ENCODE peak calls at places on chromosome 4, in four cellular contexts. B is neuronal stem cell, D is AG10803, S is DMS 273 treated with DMSO at 0.1 percent for 48 hours. M is an unnamed sample.

GRCh38 chr4:163332526-163333405 is at the start of gene NPY1R:
- DNase-seq in B (peak), S (peak), D (peak), M (peak)

GRCh38 chr4:129342820-129343219 is 246.9 kb downstream of the C4orf33 start:
- DNase-seq in S (no peak), B (no peak), D (peak), M (no peak)

GRCh38 chr4:123393696-123394095 is 2.9 kb upstream of the SPRY1 start:
- DNase-seq in S (no peak), D (no peak), B (no peak), M (no peak)

GRCh38 chr4:48804584-48805301 is 24.7 kb upstream of the FRYL start:
- DNase-seq in S (no peak), D (no peak), B (no peak), M (no peak)

GRCh38 chr4:141636771-141637460 is 533 bp downstream of the IL15 start:
- DNase-seq in B (peak), S (no peak), D (peak), M (no peak)

GRCh38 chr4:173151496-173151895 is 17.1 kb upstream of the GALNT7 start:
- DNase-seq in B (no peak), D (no peak), S (no peak), M (no peak)

GRCh38 chr4:141922224-141922623 is 285.8 kb downstream of the IL15 start:
- DNase-seq in B (no peak), S (no peak), D (peak), M (no peak)

GRCh38 chr4:22524895-22525294 is 9.0 kb upstream of the ADGRA3 start:
- DNase-seq in D (no peak), B (no peak), S (no peak), M (no peak)

GRCh38 chr4:1870578-1871443 is at the start of gene NSD2:
- DNase-seq in S (peak), B (peak), D (peak), M (peak)

GRCh38 chr4:54942735-54943134 is 182.7 kb downstream of the KDR start:
- DNase-seq in B (no peak), D (peak), S (no peak), M (no peak)

GRCh38 chr4:53196195-53196641 is 169.6 kb downstream of the SCFD2 start:
- DNase-seq in B (no peak), D (peak), S (no peak), M (no peak)

M was measured in head of caudate nucleus.